ENCODE peak calls at places on chromosomes 3 and 15, in five cellular contexts. N, F, Z, K and E are unnamed samples.

GRCh38 chr15:81380203-81380602 is 6.2 kb upstream of the TMC3 start:
- DNase-seq in N (no peak), K (no peak), Z (no peak), F (no peak), E (peak)

GRCh38 chr3:126989316-126990023 is 6.6 kb downstream of the PLXNA1 start:
- DNase-seq in F (no peak), Z (no peak), N (no peak), K (no peak), E (no peak)

GRCh38 chr3:9902372-9903237 is at the start of gene IL17RE:
- DNase-seq in K (peak), N (no peak), Z (no peak), F (peak), E (no peak)

GRCh38 chr3:59968510-59968909 is 918.7 kb upstream of the CFAP20DC start:
- DNase-seq in F (peak), N (no peak), K (no peak), Z (no peak), E (no peak)

GRCh38 chr15:69484837-69485236 is 32.2 kb downstream of the RPLP1 start:
- DNase-seq in N (no peak), K (no peak), F (no peak), Z (no peak), E (peak)

GRCh38 chr15:79629687-79630086 is 197.6 kb downstream of the MINAR1 start:
- DNase-seq in N (no peak), F (no peak), Z (no peak), K (no peak), E (no peak)

GRCh38 chr3:43366466-43366865 is 80.1 kb downstream of the SNRK start:
- DNase-seq in F (no peak), Z (no peak), N (no peak), K (no peak), E (no peak)

GRCh38 chr15:25787855-25788521 is 75.1 kb downstream of the ATP10A start:
- DNase-seq in K (peak), F (no peak), N (no peak), Z (no peak), E (no peak)

GRCh38 chr15:60798821-60799220 is 319.9 kb upstream of the ICE2 start:
- DNase-seq in Z (no peak), F (no peak), N (no peak), K (no peak), E (no peak)

GRCh38 chr3:29949131-29949530 is 657.3 kb upstream of the TGFBR2 start:
- DNase-seq in K (no peak), F (no peak), N (no peak), Z (no peak), E (no peak)

GRCh38 chr3:71245052-71245488 is 338.5 kb downstream of the FOXP1 start:
- DNase-seq in Z (no peak), N (peak), K (no peak), F (peak), E (no peak)

GRCh38 chr3:129144786-129145185 is 16.1 kb downstream of the ISY1 start:
- DNase-seq in K (no peak), Z (no peak), N (no peak), F (no peak), E (no peak)

GRCh38 chr15:68586274-68586961 is 7.6 kb downstream of the CORO2B start:
- DNase-seq in F (no peak), Z (no peak), K (peak), N (no peak), E (no peak)

GRCh38 chr3:167274141-167274874 is 105.8 kb downstream of the ZBBX start:
- DNase-seq in F (no peak), Z (no peak), N (no peak), K (no peak), E (no peak)

DNA sequence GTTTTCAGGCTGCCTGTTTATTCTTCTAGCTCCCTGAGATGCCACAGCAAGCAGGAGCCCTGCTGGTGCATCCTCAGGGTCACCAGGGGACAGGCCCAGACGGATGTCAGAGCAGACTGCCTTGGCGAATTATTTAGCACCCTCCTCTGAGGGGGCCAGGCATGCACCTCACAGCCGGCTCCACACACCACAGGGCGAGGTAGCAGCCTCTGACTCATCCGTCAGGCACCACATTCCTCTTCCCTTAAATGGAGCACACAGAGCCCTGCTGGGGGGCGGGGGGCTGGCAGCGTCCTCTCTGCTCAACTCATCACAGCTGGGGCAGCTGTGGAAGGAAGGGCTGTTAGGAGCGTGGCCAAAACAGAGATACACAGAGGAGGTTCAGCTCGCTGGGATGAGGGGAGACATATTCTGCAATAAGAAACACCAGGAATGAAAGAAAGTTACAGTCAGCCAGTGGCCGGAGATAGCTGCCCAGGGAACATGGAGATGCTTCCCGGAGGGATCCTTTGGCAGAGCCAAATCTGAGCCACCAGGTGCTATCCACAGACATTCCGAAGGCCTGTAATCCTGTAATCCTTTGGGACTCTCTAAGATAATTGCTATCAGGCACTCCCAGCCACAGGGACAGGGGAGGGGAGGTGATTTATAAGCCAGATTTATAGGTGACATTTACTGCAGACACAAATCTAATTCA is 13.9 kb upstream of the PRICKLE2 start:
- DNase-seq in N (peak), K (no peak), F (peak), Z (no peak), E (no peak)
- H3K4me3 ChIP-seq in N (no peak), K (no peak), F (no peak), Z (no peak), E (no peak)

GRCh38 chr15:63712828-63713520 is 115.8 kb downstream of the FBXL22 start:
- DNase-seq in K (no peak), N (no peak), Z (no peak), F (no peak), E (no peak)
- H3K4me3 ChIP-seq in K (no peak), N (no peak), Z (peak), F (no peak), E (no peak)

DNA sequence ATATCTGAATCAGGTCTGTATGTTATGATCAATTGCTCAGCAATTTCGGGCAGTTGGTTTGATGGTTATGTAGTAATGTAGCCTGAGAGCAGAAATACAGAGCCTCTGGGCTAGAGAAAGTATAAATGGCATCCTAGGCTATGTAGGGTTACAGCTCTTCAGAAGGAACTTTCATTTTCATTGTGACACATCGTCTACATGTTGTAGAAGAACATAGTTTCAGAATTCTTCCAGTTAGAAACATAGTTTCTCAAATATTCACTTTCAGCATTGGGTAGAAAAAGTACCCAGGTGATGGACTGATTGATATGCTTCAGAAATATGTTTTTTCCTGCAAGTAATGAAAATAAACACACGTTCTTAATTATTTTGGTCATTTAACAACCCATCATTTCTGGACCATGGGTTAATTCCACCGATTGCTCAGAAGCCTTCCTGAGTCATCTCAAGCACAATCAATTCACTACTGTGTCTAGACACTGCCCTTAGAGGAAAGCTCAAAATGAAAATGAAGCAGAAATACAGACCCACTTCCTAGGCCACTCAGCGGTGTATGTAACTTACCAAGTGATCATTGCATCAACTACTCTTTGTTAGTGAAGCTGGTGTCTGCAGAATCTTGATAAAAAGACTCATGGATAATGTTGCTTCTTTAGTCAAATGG is 88.8 kb upstream of the TSEN2 start:
- DNase-seq in K (no peak), F (no peak), N (no peak), Z (no peak), E (no peak)
- H3K4me3 ChIP-seq in K (no peak), F (no peak), N (no peak), Z (peak), E (no peak)

DNA sequence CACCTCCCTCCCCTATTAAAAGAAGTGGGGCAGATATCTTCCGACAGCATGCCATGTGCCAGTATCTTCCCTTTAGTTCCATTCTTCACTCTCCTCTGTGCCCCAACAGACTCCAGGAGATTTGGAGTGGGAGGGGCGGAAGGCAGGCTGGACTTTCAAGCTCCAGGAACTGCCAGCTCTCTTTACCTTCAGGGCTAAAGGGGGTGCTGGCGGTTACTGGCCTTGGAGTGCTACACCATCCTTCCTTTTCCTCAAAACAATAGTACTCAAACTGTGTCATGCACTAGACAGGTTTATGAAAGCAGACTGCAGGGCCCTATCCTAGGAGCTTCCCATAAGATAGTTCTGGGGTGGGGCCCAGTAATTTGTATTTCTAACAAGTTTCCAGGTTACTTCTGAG is 6.0 kb downstream of the LINS1 start:
- DNase-seq in F (no peak), Z (no peak), N (no peak), K (no peak), E (no peak)
- H3K4me3 ChIP-seq in F (no peak), Z (peak), N (no peak), K (no peak), E (no peak)

GRCh38 chr3:53160335-53160659 is 712 bp upstream of the PRKCD start:
- DNase-seq in K (no peak), N (no peak), F (no peak), Z (no peak), E (no peak)

GRCh38 chr3:53160660-53161344 is at the start of gene PRKCD:
- DNase-seq in Z (peak), N (peak), K (peak), F (peak), E (peak)

GRCh38 chr3:53157974-53158580 is 2.9 kb upstream of the PRKCD start:
- DNase-seq in F (no peak), N (no peak), Z (no peak), K (no peak), E (no peak)

GRCh38 chr3:53158700-53159414 is 2.2 kb upstream of the PRKCD start:
- DNase-seq in K (no peak), F (no peak), N (no peak), Z (no peak), E (no peak)

DNA sequence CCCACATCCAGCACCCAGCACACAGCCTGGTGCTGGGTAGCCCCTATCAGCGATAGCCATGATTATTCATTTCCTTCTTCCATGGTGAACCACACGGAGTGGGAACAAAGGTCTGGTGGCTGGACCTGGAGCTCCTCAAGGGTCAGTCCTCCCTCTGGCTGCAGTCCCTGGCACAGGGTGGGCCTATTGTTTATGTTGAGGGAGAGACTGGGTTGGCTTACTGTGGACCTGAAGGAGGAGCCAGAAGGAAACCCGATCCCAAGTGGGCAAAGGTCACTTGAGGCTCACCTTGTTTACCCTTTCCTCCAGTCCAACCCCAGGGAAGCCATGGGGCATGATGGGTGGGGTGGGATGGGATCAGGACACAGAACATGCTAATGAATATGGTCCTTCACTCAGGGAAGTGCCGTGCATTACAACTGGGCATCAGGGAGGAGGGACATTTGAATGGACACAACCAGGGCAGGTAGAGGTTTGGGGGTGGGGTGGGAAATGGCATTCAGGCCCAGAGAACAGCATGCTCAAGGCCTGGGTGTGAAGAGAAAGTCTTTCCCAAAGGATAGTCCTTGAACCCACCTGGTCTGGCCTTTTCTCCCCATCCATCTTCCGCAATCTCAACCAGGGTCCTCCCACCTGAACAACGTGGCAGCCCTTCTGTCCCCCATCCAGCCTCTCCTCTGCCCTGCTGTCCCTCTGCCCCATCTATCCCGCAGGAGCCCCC is 1.4 kb upstream of the PRKCD start:
- DNase-seq in N (no peak), K (no peak), Z (no peak), F (peak), E (peak)
- H3K4me3 ChIP-seq in N (no peak), K (no peak), Z (no peak), F (no peak), E (no peak)

GRCh38 chr3:159859424-159859823 is 129.2 kb upstream of the IL12A start:
- DNase-seq in N (no peak), K (no peak), F (no peak), Z (no peak), E (no peak)
- H3K4me3 ChIP-seq in N (no peak), K (no peak), F (no peak), Z (no peak), E (no peak)

GRCh38 chr3:188421151-188421821 is 267.3 kb downstream of the LPP start:
- DNase-seq in N (no peak), Z (no peak), F (no peak), K (no peak), E (no peak)
- H3K4me3 ChIP-seq in N (no peak), Z (no peak), F (no peak), K (no peak), E (no peak)

DNA sequence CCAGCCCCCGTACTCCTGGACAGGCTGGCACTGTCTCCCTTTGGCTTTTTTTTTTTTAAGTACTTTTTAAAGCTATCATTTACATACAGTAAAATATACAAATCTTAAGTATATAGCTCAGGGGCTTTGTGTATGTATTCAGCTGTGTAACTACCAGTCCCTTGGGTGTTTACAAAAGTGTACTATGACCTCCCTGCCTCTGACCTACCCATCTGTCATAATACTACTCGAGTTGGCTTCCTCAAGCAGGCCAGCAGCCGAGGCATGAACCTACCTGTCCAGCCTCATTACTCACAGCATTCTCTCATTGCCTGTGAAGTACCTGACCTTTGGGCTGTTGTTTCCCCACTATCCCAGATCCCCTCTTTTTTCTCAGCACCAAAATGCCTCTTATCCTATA is 33.2 kb downstream of the ABHD2 start:
- DNase-seq in K (no peak), F (no peak), Z (no peak), N (no peak), E (peak)
- H3K4me3 ChIP-seq in K (no peak), F (no peak), Z (no peak), N (no peak), E (no peak)

GRCh38 chr15:31364301-31365031 is 37.8 kb downstream of the KLF13 start:
- DNase-seq in K (peak), F (no peak), N (peak), Z (no peak), E (no peak)
- H3K4me3 ChIP-seq in K (no peak), F (no peak), N (no peak), Z (peak), E (no peak)